ENCODE peak calls at places on chromosome 5, in nine cellular contexts. P is effector CD8-positive, alpha-beta T cell; A is NCI-H1092; Z is NAMALWA; Q is H9; V is nephron progenitor cell; H is T follicular helper cell; L is neural crest cell; C is NCI-H460. F is an unnamed sample.
A peak's percentile ranks its signal among the peaks of the same experiment; 100 is the strongest.

GRCh38 chr5:138659121-138659520 is 83.9 kb upstream of the HSPA9 start:
- DNase-seq in P (no peak), A (no peak), Z (no peak), Q (no peak), V (no peak), H (no peak), L (no peak), C (no peak), F (no peak)

GRCh38 chr5:6365977-6366590 is 12.3 kb downstream of the MED10 start:
- DNase-seq in P (no peak), A (no peak), Z (peak; percentile 36), Q (peak; percentile 19), V (no peak), H (no peak), L (no peak), C (no peak), F (no peak)

GRCh38 chr5:131684051-131684450 is 49.0 kb upstream of the RAPGEF6 start:
- DNase-seq in P (no peak), A (no peak), Z (no peak), Q (no peak), V (no peak), H (no peak), L (no peak), C (no peak), F (no peak)

GRCh38 chr5:137995077-137995746 is 37.7 kb downstream of the FAM13B start:
- DNase-seq in P (no peak), A (no peak), Z (peak; percentile 16), Q (no peak), V (no peak), H (no peak), L (no peak), C (no peak), F (peak; percentile 76)

GRCh38 chr5:1449081-1449630 is 3.9 kb upstream of the SLC6A3 start:
- DNase-seq in P (no peak), A (no peak), Z (no peak), Q (no peak), V (no peak), H (no peak), L (no peak), C (no peak), F (no peak)

GRCh38 chr5:95283022-95283615 is 1.8 kb downstream of the MCTP1 start:
- DNase-seq in P (no peak), A (no peak), Z (no peak), Q (peak; percentile 45), V (peak; percentile 9), H (no peak), L (no peak), C (no peak), F (no peak)

GRCh38 chr5:25295067-25295466 is 650.3 kb upstream of the CDH10 start:
- DNase-seq in P (no peak), A (no peak), Z (no peak), Q (no peak), V (no peak), H (no peak), L (no peak), C (peak; percentile 16), F (no peak)

GRCh38 chr5:74848553-74849025 is 17.6 kb downstream of the FAM169A start:
- DNase-seq in P (no peak), A (no peak), Z (no peak), Q (no peak), V (no peak), H (no peak), L (no peak), C (no peak), F (no peak)

GRCh38 chr5:10233505-10233904 is 16.2 kb downstream of the ATPSCKMT start:
- DNase-seq in P (no peak), A (no peak), Z (no peak), Q (no peak), V (peak; percentile 54), H (no peak), L (peak; percentile 48), C (peak; percentile 79), F (peak; percentile 76)

GRCh38 chr5:178324481-178325310 is 92.1 kb upstream of the PHYKPL start:
- DNase-seq in P (no peak), A (no peak), Z (peak; percentile 18), Q (no peak), V (no peak), H (no peak), L (no peak), C (no peak), F (no peak)

GRCh38 chr5:16160706-16161105 is 18.9 kb downstream of the MARCHF11 start:
- DNase-seq in P (no peak), A (peak; percentile 44), Z (peak; percentile 75), Q (peak; percentile 50), V (peak; percentile 33), H (no peak), L (peak; percentile 18), C (peak; percentile 71), F (peak; percentile 67)

GRCh38 chr5:60636001-60636400 is 64.0 kb downstream of the DEPDC1B start:
- DNase-seq in P (no peak), A (no peak), Z (no peak), Q (no peak), V (no peak), H (no peak), L (no peak), C (no peak), F (no peak)

F was measured in lung microvascular endothelial cell.